ENCODE peak calls at places on chromosomes 11 and 22, in four cellular contexts. One of them, this sample, is unnamed.

GRCh38 chr22:32177221-32177765 is 18.2 kb upstream of the C22orf42 start:
- DNase-seq in H7: no peak
- DNase-seq in HEK293T: no peak
- DNase-seq in activated T-helper 1 cell treated with anti-CD3 and anti-CD28 coated beads, Interleukin-12 subunit alpha, Interleukin-12 subunit beta, Interleukin-2, Interleukin-4 antibody, amounts not matched to agents 30 ng/mL and 10 ng/mL and 1 ng/mL, durations not matched to agents 14 hours and 24 hours and 36 hours: no peak
- DNase-seq in this sample: no peak

GRCh38 chr22:44143117-44143495 is 37.6 kb upstream of the PARVG start:
- DNase-seq in activated T-helper 1 cell treated with anti-CD3 and anti-CD28 coated beads, Interleukin-12 subunit alpha, Interleukin-12 subunit beta, Interleukin-2, Interleukin-4 antibody, amounts not matched to agents 30 ng/mL and 10 ng/mL and 1 ng/mL, durations not matched to agents 14 hours and 24 hours and 36 hours: no peak
- DNase-seq in H7: no peak
- DNase-seq in HEK293T: no peak
- DNase-seq in this sample: no peak

GRCh38 chr11:32888805-32889204 is 3.8 kb upstream of the QSER1 start:
- DNase-seq in HEK293T: no peak
- DNase-seq in H7: no peak
- DNase-seq in activated T-helper 1 cell treated with anti-CD3 and anti-CD28 coated beads, Interleukin-12 subunit alpha, Interleukin-12 subunit beta, Interleukin-2, Interleukin-4 antibody, amounts not matched to agents 30 ng/mL and 10 ng/mL and 1 ng/mL, durations not matched to agents 14 hours and 24 hours and 36 hours: no peak
- DNase-seq in this sample: no peak

GRCh38 chr11:7612056-7612660 is 61.1 kb downstream of the CYB5R2 start:
- DNase-seq in H7: no peak
- DNase-seq in HEK293T: no peak
- DNase-seq in activated T-helper 1 cell treated with anti-CD3 and anti-CD28 coated beads, Interleukin-12 subunit alpha, Interleukin-12 subunit beta, Interleukin-2, Interleukin-4 antibody, amounts not matched to agents 30 ng/mL and 10 ng/mL and 1 ng/mL, durations not matched to agents 14 hours and 24 hours and 36 hours: no peak
- DNase-seq in this sample: no peak

GRCh38 chr11:15091620-15092019 is 18.2 kb downstream of the CALCB start:
- DNase-seq in H7: no peak
- DNase-seq in HEK293T: no peak
- DNase-seq in activated T-helper 1 cell treated with anti-CD3 and anti-CD28 coated beads, Interleukin-12 subunit alpha, Interleukin-12 subunit beta, Interleukin-2, Interleukin-4 antibody, amounts not matched to agents 30 ng/mL and 10 ng/mL and 1 ng/mL, durations not matched to agents 14 hours and 24 hours and 36 hours: no peak
- DNase-seq in this sample: no peak

GRCh38 chr11:72141066-72141465 is 5.5 kb downstream of the FOLR3 start:
- DNase-seq in activated T-helper 1 cell treated with anti-CD3 and anti-CD28 coated beads, Interleukin-12 subunit alpha, Interleukin-12 subunit beta, Interleukin-2, Interleukin-4 antibody, amounts not matched to agents 30 ng/mL and 10 ng/mL and 1 ng/mL, durations not matched to agents 14 hours and 24 hours and 36 hours: no peak
- DNase-seq in HEK293T: no peak
- DNase-seq in H7: no peak
- DNase-seq in this sample: no peak

GRCh38 chr11:120882237-120882636 is 141.7 kb upstream of the TBCEL start:
- DNase-seq in H7: no peak
- DNase-seq in HEK293T: no peak
- DNase-seq in activated T-helper 1 cell treated with anti-CD3 and anti-CD28 coated beads, Interleukin-12 subunit alpha, Interleukin-12 subunit beta, Interleukin-2, Interleukin-4 antibody, amounts not matched to agents 30 ng/mL and 10 ng/mL and 1 ng/mL, durations not matched to agents 14 hours and 24 hours and 36 hours: no peak
- DNase-seq in this sample: no peak

GRCh38 chr22:39514373-39514973 is 5.9 kb upstream of the ATF4 start:
- DNase-seq in activated T-helper 1 cell treated with anti-CD3 and anti-CD28 coated beads, Interleukin-12 subunit alpha, Interleukin-12 subunit beta, Interleukin-2, Interleukin-4 antibody, amounts not matched to agents 30 ng/mL and 10 ng/mL and 1 ng/mL, durations not matched to agents 14 hours and 24 hours and 36 hours: no peak
- DNase-seq in H7: peak
- DNase-seq in HEK293T: peak
- DNase-seq in this sample: peak

GRCh38 chr11:128625316-128625715 is 38.0 kb upstream of the ETS1 start:
- DNase-seq in H7: no peak
- DNase-seq in activated T-helper 1 cell treated with anti-CD3 and anti-CD28 coated beads, Interleukin-12 subunit alpha, Interleukin-12 subunit beta, Interleukin-2, Interleukin-4 antibody, amounts not matched to agents 30 ng/mL and 10 ng/mL and 1 ng/mL, durations not matched to agents 14 hours and 24 hours and 36 hours: no peak
- DNase-seq in HEK293T: no peak
- DNase-seq in this sample: peak

GRCh38 chr22:37639771-37640590 is 512 bp downstream of the SH3BP1 start:
- DNase-seq in H7: peak
- DNase-seq in activated T-helper 1 cell treated with anti-CD3 and anti-CD28 coated beads, Interleukin-12 subunit alpha, Interleukin-12 subunit beta, Interleukin-2, Interleukin-4 antibody, amounts not matched to agents 30 ng/mL and 10 ng/mL and 1 ng/mL, durations not matched to agents 14 hours and 24 hours and 36 hours: no peak
- DNase-seq in HEK293T: no peak
- DNase-seq in this sample: peak

GRCh38 chr22:19483481-19484244 is 3.9 kb downstream of the CDC45 start:
- DNase-seq in activated T-helper 1 cell treated with anti-CD3 and anti-CD28 coated beads, Interleukin-12 subunit alpha, Interleukin-12 subunit beta, Interleukin-2, Interleukin-4 antibody, amounts not matched to agents 30 ng/mL and 10 ng/mL and 1 ng/mL, durations not matched to agents 14 hours and 24 hours and 36 hours: no peak
- DNase-seq in HEK293T: no peak
- DNase-seq in H7: no peak
- DNase-seq in this sample: no peak